ENCODE peak calls at places on chromosomes 2 and 18, in ten cellular contexts. One of them, this sample, is unnamed.

GRCh38 chr2:197576631-197577030 is 60.8 kb downstream of the MOB4 start:
- DNase-seq in AG04449: peak; percentile 33
- DNase-seq in fibroblast of mammary gland: peak; percentile 79
- DNase-seq in right cardiac atrium: no peak
- DNase-seq in GM13977: no peak
- DNase-seq in endothelial cell: no peak
- DNase-seq in posterior vena cava: no peak
- DNase-seq in M059J: no peak
- DNase-seq in NCI-H82: no peak
- DNase-seq in activated CD4-positive, alpha-beta T cell treated with anti-CD3 and anti-CD28 coated beads for 24 hours: no peak
- DNase-seq in this sample: no peak

GRCh38 chr2:152620218-152620617 is 97.0 kb downstream of the PRPF40A start:
- DNase-seq in AG04449: no peak
- DNase-seq in fibroblast of mammary gland: peak; percentile 61
- DNase-seq in right cardiac atrium: no peak
- DNase-seq in GM13977: no peak
- DNase-seq in endothelial cell: no peak
- DNase-seq in posterior vena cava: no peak
- DNase-seq in M059J: no peak
- DNase-seq in NCI-H82: no peak
- DNase-seq in activated CD4-positive, alpha-beta T cell treated with anti-CD3 and anti-CD28 coated beads for 24 hours: no peak
- DNase-seq in this sample: no peak

GRCh38 chr2:65622499-65622898 is 190.1 kb upstream of the SPRED2 start:
- DNase-seq in AG04449: no peak
- DNase-seq in fibroblast of mammary gland: no peak
- DNase-seq in right cardiac atrium: no peak
- DNase-seq in GM13977: no peak
- DNase-seq in endothelial cell: no peak
- DNase-seq in posterior vena cava: no peak
- DNase-seq in M059J: no peak
- DNase-seq in NCI-H82: no peak
- DNase-seq in activated CD4-positive, alpha-beta T cell treated with anti-CD3 and anti-CD28 coated beads for 24 hours: no peak
- DNase-seq in this sample: no peak

GRCh38 chr2:157480182-157480961 is 36.5 kb upstream of the CYTIP start:
- DNase-seq in AG04449: peak; percentile 31
- DNase-seq in fibroblast of mammary gland: peak; percentile 83
- DNase-seq in right cardiac atrium: peak; percentile 87
- DNase-seq in GM13977: peak; percentile 14
- DNase-seq in endothelial cell: no peak
- DNase-seq in posterior vena cava: peak; percentile 89
- DNase-seq in M059J: peak; percentile 41
- DNase-seq in NCI-H82: no peak
- DNase-seq in activated CD4-positive, alpha-beta T cell treated with anti-CD3 and anti-CD28 coated beads for 24 hours: no peak
- DNase-seq in this sample: peak; percentile 56

GRCh38 chr2:184835081-184835728 is 236.9 kb downstream of the ZNF804A start:
- DNase-seq in AG04449: no peak
- DNase-seq in fibroblast of mammary gland: no peak
- DNase-seq in right cardiac atrium: no peak
- DNase-seq in GM13977: no peak
- DNase-seq in endothelial cell: no peak
- DNase-seq in posterior vena cava: no peak
- DNase-seq in M059J: no peak
- DNase-seq in NCI-H82: peak; percentile 6
- DNase-seq in activated CD4-positive, alpha-beta T cell treated with anti-CD3 and anti-CD28 coated beads for 24 hours: no peak
- DNase-seq in this sample: no peak

GRCh38 chr2:30412392-30413321 is 34.4 kb upstream of the LCLAT1 start:
- DNase-seq in AG04449: no peak
- DNase-seq in fibroblast of mammary gland: no peak
- DNase-seq in right cardiac atrium: peak; percentile 64
- DNase-seq in GM13977: no peak
- DNase-seq in endothelial cell: no peak
- DNase-seq in posterior vena cava: no peak
- DNase-seq in M059J: no peak
- DNase-seq in NCI-H82: peak; percentile 18
- DNase-seq in activated CD4-positive, alpha-beta T cell treated with anti-CD3 and anti-CD28 coated beads for 24 hours: no peak
- DNase-seq in this sample: no peak

GRCh38 chr2:23549821-23550535 is 165.0 kb downstream of the KLHL29 start:
- DNase-seq in AG04449: peak; percentile 33
- DNase-seq in fibroblast of mammary gland: no peak
- DNase-seq in right cardiac atrium: no peak
- DNase-seq in GM13977: no peak
- DNase-seq in endothelial cell: no peak
- DNase-seq in posterior vena cava: peak; percentile 66
- DNase-seq in M059J: peak; percentile 13
- DNase-seq in NCI-H82: no peak
- DNase-seq in activated CD4-positive, alpha-beta T cell treated with anti-CD3 and anti-CD28 coated beads for 24 hours: no peak
- DNase-seq in this sample: no peak

GRCh38 chr2:217823626-217824025 is 179.2 kb downstream of the TNS1 start:
- DNase-seq in AG04449: no peak
- DNase-seq in fibroblast of mammary gland: no peak
- DNase-seq in right cardiac atrium: no peak
- DNase-seq in GM13977: no peak
- DNase-seq in endothelial cell: no peak
- DNase-seq in posterior vena cava: no peak
- DNase-seq in M059J: no peak
- DNase-seq in NCI-H82: no peak
- DNase-seq in activated CD4-positive, alpha-beta T cell treated with anti-CD3 and anti-CD28 coated beads for 24 hours: no peak
- DNase-seq in this sample: no peak

GRCh38 chr2:136653836-136654235 is 111.5 kb upstream of the THSD7B start:
- DNase-seq in AG04449: no peak
- DNase-seq in fibroblast of mammary gland: no peak
- DNase-seq in right cardiac atrium: no peak
- DNase-seq in GM13977: no peak
- DNase-seq in endothelial cell: no peak
- DNase-seq in posterior vena cava: no peak
- DNase-seq in M059J: no peak
- DNase-seq in NCI-H82: no peak
- DNase-seq in activated CD4-positive, alpha-beta T cell treated with anti-CD3 and anti-CD28 coated beads for 24 hours: no peak
- DNase-seq in this sample: no peak

GRCh38 chr18:54240629-54241107 is 16.2 kb upstream of the MBD2 start:
- DNase-seq in AG04449: no peak
- DNase-seq in fibroblast of mammary gland: no peak
- DNase-seq in right cardiac atrium: peak; percentile 72
- DNase-seq in GM13977: no peak
- DNase-seq in endothelial cell: no peak
- DNase-seq in posterior vena cava: no peak
- DNase-seq in M059J: peak; percentile 12
- DNase-seq in NCI-H82: no peak
- DNase-seq in activated CD4-positive, alpha-beta T cell treated with anti-CD3 and anti-CD28 coated beads for 24 hours: no peak
- DNase-seq in this sample: no peak

GRCh38 chr2:166410828-166411472 is 35.2 kb upstream of the SCN9A start:
- DNase-seq in AG04449: peak; percentile 59
- DNase-seq in fibroblast of mammary gland: peak; percentile 91
- DNase-seq in right cardiac atrium: no peak
- DNase-seq in GM13977: no peak
- DNase-seq in endothelial cell: no peak
- DNase-seq in posterior vena cava: no peak
- DNase-seq in M059J: peak; percentile 72
- DNase-seq in NCI-H82: no peak
- DNase-seq in activated CD4-positive, alpha-beta T cell treated with anti-CD3 and anti-CD28 coated beads for 24 hours: no peak
- DNase-seq in this sample: peak; percentile 3

GRCh38 chr2:47905454-47906260 is 641 bp downstream of the FBXO11 start:
- DNase-seq in AG04449: no peak
- DNase-seq in fibroblast of mammary gland: peak; percentile 49
- DNase-seq in right cardiac atrium: peak; percentile 87
- DNase-seq in GM13977: peak; percentile 57
- DNase-seq in endothelial cell: peak; percentile 63
- DNase-seq in posterior vena cava: peak; percentile 88
- DNase-seq in M059J: peak; percentile 32
- DNase-seq in NCI-H82: peak; percentile 78
- DNase-seq in activated CD4-positive, alpha-beta T cell treated with anti-CD3 and anti-CD28 coated beads for 24 hours: peak; percentile 31
- DNase-seq in this sample: peak; percentile 77

GRCh38 chr18:61898576-61899205 is 5.9 kb upstream of the RNF152 start:
- DNase-seq in AG04449: no peak
- DNase-seq in fibroblast of mammary gland: no peak
- DNase-seq in right cardiac atrium: no peak
- DNase-seq in GM13977: no peak
- DNase-seq in endothelial cell: no peak
- DNase-seq in posterior vena cava: no peak
- DNase-seq in M059J: peak; percentile 26
- DNase-seq in NCI-H82: peak; percentile 96
- DNase-seq in activated CD4-positive, alpha-beta T cell treated with anti-CD3 and anti-CD28 coated beads for 24 hours: no peak
- DNase-seq in this sample: no peak

GRCh38 chr2:168188011-168188410 is 59.4 kb downstream of the STK39 start:
- DNase-seq in AG04449: no peak
- DNase-seq in fibroblast of mammary gland: no peak
- DNase-seq in right cardiac atrium: no peak
- DNase-seq in GM13977: no peak
- DNase-seq in endothelial cell: no peak
- DNase-seq in posterior vena cava: no peak
- DNase-seq in M059J: no peak
- DNase-seq in NCI-H82: peak; percentile 70
- DNase-seq in activated CD4-positive, alpha-beta T cell treated with anti-CD3 and anti-CD28 coated beads for 24 hours: no peak
- DNase-seq in this sample: no peak

GRCh38 chr2:238903141-238903540 is 55.3 kb downstream of the TWIST2 start:
- DNase-seq in AG04449: no peak
- DNase-seq in fibroblast of mammary gland: no peak
- DNase-seq in right cardiac atrium: no peak
- DNase-seq in GM13977: no peak
- DNase-seq in endothelial cell: no peak
- DNase-seq in posterior vena cava: no peak
- DNase-seq in M059J: no peak
- DNase-seq in NCI-H82: no peak
- DNase-seq in activated CD4-positive, alpha-beta T cell treated with anti-CD3 and anti-CD28 coated beads for 24 hours: no peak
- DNase-seq in this sample: no peak

GRCh38 chr2:187091664-187092063 is 242.7 kb upstream of the ZSWIM2 start:
- DNase-seq in AG04449: no peak
- DNase-seq in fibroblast of mammary gland: no peak
- DNase-seq in right cardiac atrium: no peak
- DNase-seq in GM13977: no peak
- DNase-seq in endothelial cell: no peak
- DNase-seq in posterior vena cava: no peak
- DNase-seq in M059J: peak; percentile 2
- DNase-seq in NCI-H82: no peak
- DNase-seq in activated CD4-positive, alpha-beta T cell treated with anti-CD3 and anti-CD28 coated beads for 24 hours: no peak
- DNase-seq in this sample: no peak

GRCh38 chr2:108347786-108348185 is 30.0 kb upstream of the SULT1C4 start:
- DNase-seq in AG04449: no peak
- DNase-seq in fibroblast of mammary gland: no peak
- DNase-seq in right cardiac atrium: no peak
- DNase-seq in GM13977: no peak
- DNase-seq in endothelial cell: no peak
- DNase-seq in posterior vena cava: no peak
- DNase-seq in M059J: no peak
- DNase-seq in NCI-H82: no peak
- DNase-seq in activated CD4-positive, alpha-beta T cell treated with anti-CD3 and anti-CD28 coated beads for 24 hours: no peak
- DNase-seq in this sample: no peak

GRCh38 chr18:23337599-23338444 is 115.3 kb upstream of the RIOK3 start:
- DNase-seq in AG04449: no peak
- DNase-seq in fibroblast of mammary gland: peak; percentile 36
- DNase-seq in right cardiac atrium: no peak
- DNase-seq in GM13977: no peak
- DNase-seq in endothelial cell: no peak
- DNase-seq in posterior vena cava: no peak
- DNase-seq in M059J: peak; percentile 61
- DNase-seq in NCI-H82: peak; percentile 23
- DNase-seq in activated CD4-positive, alpha-beta T cell treated with anti-CD3 and anti-CD28 coated beads for 24 hours: no peak
- DNase-seq in this sample: no peak

GRCh38 chr2:207729465-207729998 is 18.1 kb downstream of the CCNYL1 start:
- DNase-seq in AG04449: no peak
- DNase-seq in fibroblast of mammary gland: no peak
- DNase-seq in right cardiac atrium: no peak
- DNase-seq in GM13977: no peak
- DNase-seq in endothelial cell: no peak
- DNase-seq in posterior vena cava: no peak
- DNase-seq in M059J: no peak
- DNase-seq in NCI-H82: no peak
- DNase-seq in activated CD4-positive, alpha-beta T cell treated with anti-CD3 and anti-CD28 coated beads for 24 hours: no peak
- DNase-seq in this sample: no peak

GRCh38 chr2:90079374-90079773 is 1387.9 kb downstream of the RPIA start:
- DNase-seq in AG04449: no peak
- DNase-seq in fibroblast of mammary gland: no peak
- DNase-seq in right cardiac atrium: no peak
- DNase-seq in GM13977: no peak
- DNase-seq in endothelial cell: no peak
- DNase-seq in posterior vena cava: no peak
- DNase-seq in M059J: no peak
- DNase-seq in NCI-H82: no peak
- DNase-seq in activated CD4-positive, alpha-beta T cell treated with anti-CD3 and anti-CD28 coated beads for 24 hours: no peak
- DNase-seq in this sample: no peak

GRCh38 chr2:219368690-219369108 is 19.0 kb downstream of the DNPEP start:
- DNase-seq in AG04449: peak; percentile 77
- DNase-seq in fibroblast of mammary gland: peak; percentile 30
- DNase-seq in right cardiac atrium: no peak
- DNase-seq in GM13977: no peak
- DNase-seq in endothelial cell: no peak
- DNase-seq in posterior vena cava: no peak
- DNase-seq in M059J: peak; percentile 95
- DNase-seq in NCI-H82: no peak
- DNase-seq in activated CD4-positive, alpha-beta T cell treated with anti-CD3 and anti-CD28 coated beads for 24 hours: no peak
- DNase-seq in this sample: no peak

GRCh38 chr2:156088598-156088997 is 243.9 kb downstream of the NR4A2 start:
- DNase-seq in AG04449: no peak
- DNase-seq in fibroblast of mammary gland: no peak
- DNase-seq in right cardiac atrium: no peak
- DNase-seq in GM13977: no peak
- DNase-seq in endothelial cell: no peak
- DNase-seq in posterior vena cava: no peak
- DNase-seq in M059J: peak; percentile 73
- DNase-seq in NCI-H82: no peak
- DNase-seq in activated CD4-positive, alpha-beta T cell treated with anti-CD3 and anti-CD28 coated beads for 24 hours: no peak
- DNase-seq in this sample: no peak

GRCh38 chr2:70789304-70790078 is 952 bp downstream of the FIGLA start:
- DNase-seq in AG04449: no peak
- DNase-seq in fibroblast of mammary gland: peak; percentile 43
- DNase-seq in right cardiac atrium: peak; percentile 76
- DNase-seq in GM13977: peak; percentile 75
- DNase-seq in endothelial cell: peak; percentile 82
- DNase-seq in posterior vena cava: peak; percentile 91
- DNase-seq in M059J: peak; percentile 54
- DNase-seq in NCI-H82: peak; percentile 88
- DNase-seq in activated CD4-positive, alpha-beta T cell treated with anti-CD3 and anti-CD28 coated beads for 24 hours: peak; percentile 59
- DNase-seq in this sample: peak; percentile 25

GRCh38 chr2:48607307-48608014 is 10.2 kb upstream of the GTF2A1L start:
- DNase-seq in AG04449: no peak
- DNase-seq in fibroblast of mammary gland: peak; percentile 59
- DNase-seq in right cardiac atrium: no peak
- DNase-seq in GM13977: no peak
- DNase-seq in endothelial cell: no peak
- DNase-seq in posterior vena cava: no peak
- DNase-seq in M059J: peak; percentile 77
- DNase-seq in NCI-H82: no peak
- DNase-seq in activated CD4-positive, alpha-beta T cell treated with anti-CD3 and anti-CD28 coated beads for 24 hours: no peak
- DNase-seq in this sample: no peak

GRCh38 chr2:20451761-20452499 is 5.1 kb downstream of the RHOB start:
- DNase-seq in AG04449: no peak
- DNase-seq in fibroblast of mammary gland: no peak
- DNase-seq in right cardiac atrium: no peak
- DNase-seq in GM13977: no peak
- DNase-seq in endothelial cell: no peak
- DNase-seq in posterior vena cava: peak; percentile 60
- DNase-seq in M059J: no peak
- DNase-seq in NCI-H82: no peak
- DNase-seq in activated CD4-positive, alpha-beta T cell treated with anti-CD3 and anti-CD28 coated beads for 24 hours: no peak
- DNase-seq in this sample: no peak

GRCh38 chr2:229884775-229885699 is 36.8 kb downstream of the TRIP12 start:
- DNase-seq in AG04449: no peak
- DNase-seq in fibroblast of mammary gland: no peak
- DNase-seq in right cardiac atrium: no peak
- DNase-seq in GM13977: peak; percentile 21
- DNase-seq in endothelial cell: no peak
- DNase-seq in posterior vena cava: no peak
- DNase-seq in M059J: no peak
- DNase-seq in NCI-H82: no peak
- DNase-seq in activated CD4-positive, alpha-beta T cell treated with anti-CD3 and anti-CD28 coated beads for 24 hours: no peak
- DNase-seq in this sample: no peak

GRCh38 chr2:100554788-100555407 is 7.9 kb upstream of the PDCL3 start:
- DNase-seq in AG04449: no peak
- DNase-seq in fibroblast of mammary gland: no peak
- DNase-seq in right cardiac atrium: peak; percentile 66
- DNase-seq in GM13977: no peak
- DNase-seq in endothelial cell: no peak
- DNase-seq in posterior vena cava: no peak
- DNase-seq in M059J: no peak
- DNase-seq in NCI-H82: no peak
- DNase-seq in activated CD4-positive, alpha-beta T cell treated with anti-CD3 and anti-CD28 coated beads for 24 hours: no peak
- DNase-seq in this sample: no peak

GRCh38 chr2:60553496-60553991 is at the start of gene BCL11A:
- DNase-seq in AG04449: peak; percentile 61
- DNase-seq in fibroblast of mammary gland: peak; percentile 40
- DNase-seq in right cardiac atrium: peak; percentile 65
- DNase-seq in GM13977: peak; percentile 70
- DNase-seq in endothelial cell: peak; percentile 71
- DNase-seq in posterior vena cava: no peak
- DNase-seq in M059J: peak; percentile 56
- DNase-seq in NCI-H82: peak; percentile 94
- DNase-seq in activated CD4-positive, alpha-beta T cell treated with anti-CD3 and anti-CD28 coated beads for 24 hours: no peak
- DNase-seq in this sample: peak; percentile 67